ENCODE peak calls at places on chromosomes 3 and 15, in nine cellular contexts. C is frontal cortex; V is AG08395; F is type B pancreatic cell; I is activated naive CD4-positive, alpha-beta T cell treated with Interleukin-2 at 50 U/mL for 16 hours; S is GM23248; N is NCI-H524; K is stimulated activated CD8-positive, alpha-beta memory T cell treated with anti-CD3 and anti-CD28 coated beads, Interleukin-15, amount 100 ng/mL, for 24 hours; B is AG09309. L is an unnamed sample.

GRCh38 chr3:46027736-46028397 is 584 bp upstream of the XCR1 start:
- DNase-seq in B (no peak), K (no peak), C (no peak), V (no peak), N (no peak), S (no peak), F (no peak), I (no peak), L (no peak)

GRCh38 chr15:67013696-67014095 is 51.7 kb upstream of the SMAD3 start:
- DNase-seq in N (peak; percentile 60), S (no peak), K (no peak), I (no peak), V (no peak), F (no peak), B (peak; percentile 29), C (no peak), L (no peak)

GRCh38 chr3:99967796-99968195 is 146.5 kb downstream of the FILIP1L start:
- DNase-seq in F (no peak), C (no peak), N (no peak), B (no peak), V (no peak), I (no peak), S (peak; percentile 72), K (no peak), L (no peak)

GRCh38 chr15:82966671-82967071 is 14.2 kb upstream of the HOMER2 start:
- DNase-seq in F (no peak), V (no peak), C (no peak), N (no peak), I (no peak), B (no peak), K (no peak), S (no peak), L (no peak)

GRCh38 chr15:31303434-31304073 is 23.1 kb upstream of the KLF13 start:
- DNase-seq in B (no peak), I (peak; percentile 17), K (no peak), S (peak; percentile 42), F (peak; percentile 62), C (no peak), V (peak; percentile 43), N (no peak), L (no peak)

GRCh38 chr3:13895155-13896105 is 15.6 kb upstream of the WNT7A start:
- DNase-seq in V (peak; percentile 97), C (peak; percentile 93), I (peak; percentile 97), S (peak; percentile 98), N (peak; percentile 86), B (peak; percentile 34), F (peak; percentile 95), K (peak; percentile 86), L (peak; percentile 96)

GRCh38 chr3:57128863-57129602 is 36.1 kb downstream of the IL17RD start:
- DNase-seq in K (no peak), I (no peak), N (no peak), C (no peak), V (peak; percentile 28), S (peak; percentile 37), F (no peak), B (no peak), L (no peak)

GRCh38 chr3:169526246-169526645 is 137.3 kb downstream of the MECOM start:
- DNase-seq in C (no peak), F (no peak), N (no peak), B (no peak), I (no peak), S (no peak), V (no peak), K (no peak), L (no peak)

GRCh38 chr3:9175421-9175820 is 74.0 kb downstream of the SRGAP3 start:
- DNase-seq in V (no peak), C (no peak), B (no peak), I (no peak), S (peak; percentile 13), K (no peak), F (no peak), N (no peak), L (no peak)

GRCh38 chr3:132549890-132550578 is 47.0 kb upstream of the ACKR4 start:
- DNase-seq in S (peak; percentile 79), B (peak; percentile 39), K (no peak), V (peak; percentile 54), N (no peak), I (no peak), F (no peak), C (no peak), L (peak; percentile 29)

GRCh38 chr3:113270096-113270495 is 58.7 kb downstream of the BOC start:
- DNase-seq in C (no peak), B (no peak), V (no peak), N (no peak), S (no peak), I (no peak), K (no peak), F (no peak), L (no peak)

GRCh38 chr3:152428577-152428976 is 159.8 kb downstream of the MBNL1 start:
- DNase-seq in C (no peak), K (no peak), N (no peak), B (no peak), F (no peak), S (no peak), I (no peak), V (no peak), L (no peak)

GRCh38 chr15:99052205-99052604 is 44.6 kb upstream of the PGPEP1L start:
- DNase-seq in V (no peak), K (no peak), B (no peak), C (no peak), F (no peak), N (no peak), S (no peak), I (no peak), L (no peak)

GRCh38 chr15:66780973-66781718 is 79.1 kb downstream of the SMAD6 start:
- DNase-seq in S (no peak), I (no peak), F (no peak), N (no peak), B (no peak), K (no peak), C (no peak), V (no peak), L (no peak)

GRCh38 chr3:14391033-14391432 is 11.4 kb upstream of the SLC6A6 start:
- DNase-seq in C (no peak), N (no peak), S (peak; percentile 92), K (no peak), I (no peak), V (peak; percentile 80), B (peak; percentile 74), F (no peak), L (no peak)

GRCh38 chr15:63023351-63023945 is 19.1 kb upstream of the TPM1 start:
- DNase-seq in B (peak; percentile 68), N (no peak), S (peak; percentile 95), K (no peak), C (no peak), I (no peak), V (peak; percentile 81), F (no peak), L (no peak)

GRCh38 chr3:32850226-32850625 is 32.4 kb downstream of the TRIM71 start:
- DNase-seq in B (no peak), K (no peak), S (peak; percentile 21), I (no peak), V (no peak), C (no peak), F (no peak), N (no peak), L (no peak)

GRCh38 chr3:61894988-61895935 is 333.9 kb downstream of the PTPRG start:
- DNase-seq in F (no peak), C (peak; percentile 33), S (peak; percentile 82), I (no peak), N (peak; percentile 47), V (peak; percentile 52), K (no peak), B (peak; percentile 57), L (peak; percentile 58)

GRCh38 chr15:71599404-71600225 is 210.7 kb upstream of the NR2E3 start:
- DNase-seq in V (peak; percentile 15), N (peak; percentile 30), B (no peak), K (no peak), S (peak; percentile 12), F (no peak), C (peak; percentile 10), I (no peak), L (no peak)

GRCh38 chr15:58962662-58963565 is 24.5 kb upstream of the RNF111 start:
- DNase-seq in N (no peak), V (no peak), S (peak; percentile 45), I (no peak), K (no peak), F (no peak), C (no peak), B (no peak), L (no peak)